ENCODE peak calls at places on chromosomes 3 and 15, in six cellular contexts. I, G, T, C, N and H are unnamed samples.

GRCh38 chr3:17151598-17152373 is 267.0 kb downstream of the PLCL2 start:
- DNase-seq in I (peak), G (peak), T (no peak), C (no peak), N (no peak), H (no peak)

GRCh38 chr3:158845748-158846350 is 44.0 kb downstream of the MFSD1 start:
- DNase-seq in I (no peak), G (no peak), T (peak), C (no peak), N (no peak), H (no peak)

GRCh38 chr3:43378066-43378935 is 92.0 kb downstream of the SNRK start:
- DNase-seq in I (peak), G (peak), T (peak), C (no peak), N (no peak), H (no peak)

GRCh38 chr3:147361671-147362420 is 44.5 kb downstream of the ZIC4 start:
- DNase-seq in I (no peak), G (no peak), T (peak), C (no peak), N (no peak), H (no peak)

GRCh38 chr3:158731938-158732855 is at the start of gene RARRES1:
- DNase-seq in I (peak), G (peak), T (no peak), C (peak), N (peak), H (peak)

GRCh38 chr3:124770341-124771082 is 40.3 kb downstream of the UMPS start:
- DNase-seq in I (no peak), G (no peak), T (peak), C (no peak), N (no peak), H (peak)

GRCh38 chr3:187623285-187623814 is 46.8 kb downstream of the SST start:
- DNase-seq in I (no peak), G (no peak), T (no peak), C (no peak), N (no peak), H (no peak)

GRCh38 chr15:63236272-63236671 is 41.1 kb upstream of the APH1B start:
- DNase-seq in I (no peak), G (no peak), T (no peak), C (no peak), N (no peak), H (no peak)

GRCh38 chr15:32781781-32782180 is 64.0 kb downstream of the GREM1 start:
- DNase-seq in I (no peak), G (no peak), T (no peak), C (no peak), N (no peak), H (no peak)

GRCh38 chr3:14453841-14454630 is 51.6 kb downstream of the SLC6A6 start:
- DNase-seq in I (no peak), G (no peak), T (no peak), C (no peak), N (no peak), H (no peak)

GRCh38 chr3:12396475-12396874 is 87.8 kb upstream of the TSEN2 start:
- DNase-seq in I (no peak), G (no peak), T (no peak), C (no peak), N (no peak), H (no peak)

GRCh38 chr15:49372366-49372765 is 50.7 kb upstream of the FGF7 start:
- DNase-seq in I (no peak), G (no peak), T (no peak), C (no peak), N (no peak), H (no peak)

GRCh38 chr3:101065962-101066361 is 72.7 kb upstream of the ABI3BP start:
- DNase-seq in I (no peak), G (no peak), T (peak), C (no peak), N (no peak), H (no peak)

GRCh38 chr3:35335703-35336102 is 303.6 kb upstream of the ARPP21 start:
- DNase-seq in I (no peak), G (no peak), T (no peak), C (no peak), N (no peak), H (no peak)

GRCh38 chr15:101138913-101139880 is 112.7 kb downstream of the CHSY1 start:
- DNase-seq in I (no peak), G (no peak), T (no peak), C (peak), N (no peak), H (no peak)

GRCh38 chr3:42749753-42750231 is 23.3 kb downstream of the CCDC13 start:
- DNase-seq in I (no peak), G (no peak), T (no peak), C (no peak), N (no peak), H (peak)

GRCh38 chr3:42184622-42185010 is 81.4 kb downstream of the CCK start:
- DNase-seq in I (no peak), G (no peak), T (no peak), C (no peak), N (no peak), H (no peak)